ENCODE peak calls at places on chromosomes 6 and 20, in four cellular contexts. I, G, Z and T are unnamed samples.
A peak's percentile ranks its signal among the peaks of the same experiment; 100 is the strongest.

GRCh38 chr6:148599967-148600426 is 146.8 kb upstream of the UST start:
- DNase-seq in I (no peak), Z (no peak), G (no peak), T (no peak)

GRCh38 chr6:165925474-165926156 is 242.0 kb downstream of the TBXT start:
- DNase-seq in I (no peak), G (no peak), Z (no peak), T (no peak)

GRCh38 chr6:14221564-14222297 is 104.2 kb downstream of the CD83 start:
- DNase-seq in Z (no peak), G (no peak), I (no peak), T (no peak)

GRCh38 chr6:109579361-109579760 is 96.3 kb upstream of the ZBTB24 start:
- DNase-seq in G (no peak), I (no peak), Z (no peak), T (peak; percentile 28)

GRCh38 chr20:3785240-3786125 is 1.1 kb downstream of the CENPB start:
- DNase-seq in I (no peak), G (no peak), Z (no peak), T (no peak)

GRCh38 chr6:44642870-44643522 is 255.5 kb downstream of the CDC5L start:
- DNase-seq in G (no peak), I (no peak), Z (no peak), T (no peak)

GRCh38 chr6:157022022-157022740 is 245.0 kb downstream of the ARID1B start:
- DNase-seq in G (peak; percentile 89), Z (peak; percentile 69), I (peak; percentile 86), T (peak; percentile 95)

GRCh38 chr6:6984585-6985366 is 123.0 kb upstream of the RREB1 start:
- DNase-seq in G (no peak), I (no peak), Z (no peak), T (no peak)

GRCh38 chr6:38860041-38860440 is 144.9 kb downstream of the DNAH8 start:
- DNase-seq in G (no peak), Z (no peak), I (no peak), T (no peak)

GRCh38 chr6:29617782-29618557 is 15.0 kb downstream of the GABBR1 start:
- DNase-seq in Z (no peak), G (no peak), I (no peak), T (no peak)

GRCh38 chr6:20511858-20512257 is 22.4 kb upstream of the CDKAL1 start:
- DNase-seq in Z (no peak), I (no peak), G (no peak), T (no peak)

GRCh38 chr6:125154184-125155135 is 887 bp downstream of the TPD52L1 start:
- DNase-seq in G (no peak), Z (peak; percentile 21), I (no peak), T (peak; percentile 19)

GRCh38 chr6:153852034-153852433 is 187.0 kb upstream of the OPRM1 start:
- DNase-seq in I (no peak), G (no peak), Z (no peak), T (no peak)

GRCh38 chr6:40315055-40315454 is 272.1 kb downstream of the LRFN2 start:
- DNase-seq in I (no peak), Z (no peak), G (no peak), T (no peak)

GRCh38 chr6:118618676-118619377 is 32.6 kb downstream of the CEP85L start:
- DNase-seq in G (no peak), Z (peak; percentile 23), I (peak; percentile 52), T (peak; percentile 49)
- TF ChIP-seq CTCF in G (peak; percentile 91), Z (peak; percentile 72), I (peak; percentile 90), T (peak; percentile 89)

DNA sequence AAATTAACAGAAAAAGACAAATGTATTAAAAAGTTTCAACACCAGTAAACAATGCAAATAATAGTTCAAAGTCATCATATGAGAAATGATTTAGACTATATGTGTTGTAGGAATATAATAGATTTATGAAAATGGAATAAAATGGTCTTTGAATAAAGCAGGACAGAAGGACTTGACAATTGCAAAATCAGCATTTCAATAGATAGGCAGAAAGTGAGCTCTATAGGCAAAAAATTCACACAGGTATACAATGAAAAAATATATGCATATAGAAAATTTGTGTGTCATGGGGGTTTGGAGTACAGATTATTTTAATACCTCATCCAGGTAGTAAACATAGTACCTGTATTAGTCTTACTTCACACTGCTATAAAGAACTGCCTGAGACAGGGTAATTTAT is 571.1 kb upstream of the EYS start:
- DNase-seq in G (no peak), I (no peak), Z (no peak), T (no peak)
- TF ChIP-seq CTCF in G (no peak), I (no peak), Z (no peak), T (no peak)

GRCh38 chr6:116714296-116714695 is 33.3 kb downstream of the KPNA5 start:
- DNase-seq in Z (no peak), I (no peak), G (no peak), T (no peak)
- TF ChIP-seq CTCF in Z (no peak), I (no peak), G (no peak), T (no peak)

DNA sequence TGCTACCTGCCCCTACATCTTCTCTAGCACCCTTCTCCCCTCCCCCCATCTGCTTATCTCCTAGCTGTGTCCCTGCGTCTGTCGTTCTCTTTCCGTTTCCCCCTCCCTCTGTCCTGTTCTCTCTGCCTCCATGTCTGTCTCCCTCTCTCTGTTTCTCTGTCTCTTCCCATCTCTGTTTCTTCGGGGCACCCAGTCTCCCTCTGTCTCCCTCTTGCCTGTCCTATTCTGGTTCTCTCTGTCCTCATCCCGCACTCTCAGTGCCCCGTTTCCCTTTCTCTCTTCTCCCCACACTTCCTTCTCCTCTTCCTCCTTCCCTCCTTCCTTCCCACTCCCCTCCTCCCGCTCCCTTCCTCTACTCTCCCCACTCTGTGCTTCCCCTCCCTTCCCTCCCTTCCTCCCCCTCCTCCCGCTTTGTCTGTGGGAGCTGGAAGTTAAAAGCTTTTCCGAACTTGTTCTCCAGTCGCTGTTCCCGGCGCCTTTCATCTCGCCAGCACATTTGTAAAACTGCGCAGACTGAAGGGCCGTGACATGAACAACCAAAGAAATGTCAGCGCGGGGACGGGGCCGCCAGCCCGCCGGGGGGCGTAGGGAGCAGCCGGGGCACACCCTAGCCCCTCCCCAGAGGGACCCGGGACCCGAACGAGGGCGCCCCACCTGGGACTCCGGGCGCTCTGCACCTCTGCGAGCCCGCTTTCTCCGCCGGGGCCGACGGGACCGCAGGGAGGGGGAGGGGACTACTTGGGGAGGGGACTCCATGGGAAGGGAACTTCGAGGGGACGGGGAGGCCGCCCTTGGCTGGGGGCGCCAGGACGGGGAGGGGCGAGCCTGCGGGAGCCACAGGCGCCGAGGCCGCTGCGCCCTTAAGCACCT is 4.0 kb upstream of the CDH22 start:
- DNase-seq in G (no peak), I (no peak), Z (peak; percentile 54), T (no peak)
- TF ChIP-seq CTCF in G (no peak), I (no peak), Z (peak; percentile 49), T (no peak)

GRCh38 chr6:104941694-104942177 is 15.2 kb upstream of the LIN28B start:
- DNase-seq in Z (no peak), I (no peak), G (no peak), T (no peak)
- TF ChIP-seq CTCF in Z (no peak), I (no peak), G (no peak), T (no peak)

DNA sequence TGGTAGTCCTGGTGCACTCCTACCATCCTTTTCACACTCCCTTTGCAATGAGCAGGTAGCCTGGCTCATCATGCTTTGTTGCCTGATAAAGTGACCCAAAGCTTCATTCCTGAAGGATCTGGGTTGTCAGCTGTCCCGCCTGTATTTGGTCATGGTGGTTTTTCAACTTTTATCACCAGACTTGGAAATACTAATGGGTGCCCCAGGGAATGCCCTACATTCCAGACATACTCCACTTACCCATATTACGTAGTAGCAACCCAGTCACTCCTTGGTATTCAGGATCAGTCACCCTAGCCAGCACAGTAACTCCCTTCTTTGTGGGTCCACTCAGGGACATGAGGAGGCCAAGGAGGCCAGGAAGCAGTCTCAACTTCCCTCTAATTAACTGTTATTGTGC is 199.2 kb downstream of the MAFB start:
- DNase-seq in G (peak; percentile 14), Z (no peak), I (no peak), T (no peak)
- TF ChIP-seq CTCF in G (no peak), Z (no peak), I (no peak), T (no peak)

GRCh38 chr20:48661575-48662473 is 166.0 kb downstream of the PREX1 start:
- DNase-seq in Z (no peak), G (no peak), I (no peak), T (no peak)
- TF ChIP-seq CTCF in Z (no peak), G (peak; percentile 58), I (no peak), T (no peak)